ENCODE peak calls at places on chromosomes 5 and 9, in seven cellular contexts. R, Q, J, N, V, E and W are unnamed samples.

GRCh38 chr5:167248262-167248661 is 1043.2 kb upstream of the WWC1 start:
- DNase-seq in E (no peak), R (no peak), N (no peak), Q (no peak), V (no peak), J (no peak), W (no peak)

GRCh38 chr5:133371371-133372155 is 240.8 kb downstream of the FSTL4 start:
- DNase-seq in N (no peak), R (no peak), Q (no peak), J (no peak), V (no peak), E (no peak), W (peak)

GRCh38 chr5:27020965-27021364 is 17.4 kb downstream of the CDH9 start:
- DNase-seq in R (no peak), J (no peak), V (no peak), N (no peak), E (no peak), Q (no peak), W (no peak)

GRCh38 chr5:79546782-79547428 is 33.0 kb upstream of the HOMER1 start:
- DNase-seq in Q (no peak), V (no peak), E (no peak), R (no peak), N (no peak), J (no peak), W (no peak)

GRCh38 chr9:107246259-107247254 is 36.5 kb upstream of the RAD23B start:
- DNase-seq in N (no peak), V (no peak), Q (no peak), R (no peak), E (no peak), J (no peak), W (no peak)

GRCh38 chr5:65819215-65819904 is 97.4 kb downstream of the NLN start:
- DNase-seq in V (no peak), E (no peak), J (no peak), R (no peak), N (no peak), Q (no peak), W (no peak)

GRCh38 chr5:64330728-64331231 is 165.1 kb downstream of the RNF180 start:
- DNase-seq in E (no peak), V (peak), N (no peak), J (no peak), R (no peak), Q (no peak), W (no peak)

GRCh38 chr9:114181583-114182409 is 26.5 kb downstream of the COL27A1 start:
- DNase-seq in N (no peak), Q (no peak), J (peak), V (no peak), R (no peak), E (no peak), W (no peak)

GRCh38 chr5:149054416-149054815 is 8.4 kb downstream of the SH3TC2 start:
- DNase-seq in R (no peak), Q (peak), J (no peak), N (no peak), V (no peak), E (no peak), W (no peak)

GRCh38 chr9:26863074-26863473 is 29.5 kb downstream of the CAAP1 start:
- DNase-seq in E (no peak), N (no peak), J (no peak), V (no peak), R (no peak), Q (no peak), W (no peak)

GRCh38 chr9:2336055-2336454 is 285.5 kb upstream of the VLDLR start:
- DNase-seq in N (no peak), Q (no peak), V (no peak), E (no peak), J (no peak), R (no peak), W (peak)

GRCh38 chr5:105898183-105898582 is 1772.6 kb downstream of the EFNA5 start:
- DNase-seq in E (no peak), R (no peak), N (no peak), Q (no peak), V (no peak), J (no peak), W (no peak)

GRCh38 chr9:100379862-100380261 is 27.1 kb upstream of the TEX10 start:
- DNase-seq in Q (no peak), N (no peak), R (no peak), J (no peak), V (no peak), E (no peak), W (no peak)

GRCh38 chr5:71969464-71969863 is 137.8 kb upstream of the MAP1B start:
- DNase-seq in Q (no peak), R (no peak), J (no peak), E (no peak), V (no peak), N (no peak), W (no peak)

GRCh38 chr5:147474140-147474539 is 35.7 kb downstream of the DPYSL3 start:
- DNase-seq in V (no peak), E (no peak), R (no peak), J (no peak), Q (no peak), N (no peak), W (no peak)

DNA sequence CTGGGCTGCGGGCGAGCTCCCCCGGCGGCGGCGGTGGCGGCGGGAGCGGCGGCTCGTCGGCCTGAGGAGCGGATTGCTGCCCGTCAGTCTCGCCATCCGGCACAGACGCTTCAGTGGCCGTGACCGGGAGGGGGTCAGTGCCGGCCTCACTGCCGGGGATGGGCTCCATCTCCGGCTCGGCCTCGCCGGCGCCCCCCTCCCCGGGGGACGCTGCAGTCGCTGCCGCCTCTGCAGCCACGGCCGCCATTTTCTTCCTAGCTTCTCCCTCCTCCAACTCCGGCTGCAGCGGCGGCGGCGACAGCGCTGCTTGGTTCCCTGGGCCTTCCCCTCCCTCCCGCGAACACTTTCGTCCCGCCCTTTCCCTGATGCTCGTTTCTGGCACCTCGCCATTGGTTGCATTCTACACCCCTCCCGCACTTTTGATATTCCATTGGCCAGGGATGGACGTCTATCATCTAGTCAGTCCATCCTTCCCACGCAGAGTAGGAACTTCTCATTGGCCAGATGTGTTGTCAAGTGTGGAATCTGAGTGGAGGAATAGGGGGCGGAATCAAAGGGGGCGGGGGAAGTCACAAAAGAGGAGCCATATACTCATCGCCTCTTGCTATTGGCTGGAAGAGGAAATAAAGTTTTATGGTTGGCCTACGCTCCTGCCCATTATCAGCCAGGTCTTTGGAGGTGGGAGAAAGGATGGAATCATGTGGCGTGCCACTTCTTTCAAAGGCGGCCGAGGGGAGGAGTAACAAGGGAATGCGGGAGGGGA is at the start of gene PWWP2A:
- DNase-seq in J (peak), N (peak), Q (peak), V (peak), R (peak), E (peak), W (peak)
- TF ChIP-seq POLR2A in J (peak), N (peak), Q (peak), V (peak), R (peak), E (peak), W (peak)

GRCh38 chr9:33437235-33437634 is 10.2 kb downstream of the AQP3 start:
- DNase-seq in J (no peak), Q (no peak), V (no peak), E (no peak), R (no peak), N (no peak), W (no peak)
- H3K27ac ChIP-seq in J (no peak), Q (no peak), V (no peak), E (no peak), R (no peak), N (no peak), W (no peak)

GRCh38 chr5:151742870-151743294 is 15.5 kb downstream of the ATOX1 start:
- DNase-seq in Q (no peak), V (no peak), N (no peak), J (peak), E (peak), R (no peak), W (peak)
- TF ChIP-seq POLR2A in Q (no peak), V (no peak), N (no peak), J (no peak), E (no peak), R (no peak), W (no peak)

GRCh38 chr5:68562308-68562707 is 346.8 kb downstream of the PIK3R1 start:
- DNase-seq in J (peak), E (no peak), R (no peak), V (peak), N (no peak), Q (no peak), W (peak)

GRCh38 chr5:68565427-68565826 is 349.9 kb downstream of the PIK3R1 start:
- DNase-seq in J (no peak), V (no peak), E (no peak), Q (no peak), R (no peak), N (no peak), W (no peak)
- H3K27ac ChIP-seq in J (no peak), V (no peak), E (no peak), Q (no peak), R (no peak), N (no peak), W (no peak)

GRCh38 chr5:42950466-42951168 is 89.5 kb downstream of the ANXA2R start:
- DNase-seq in E (peak), Q (no peak), N (no peak), R (peak), J (peak), V (peak), W (peak)

GRCh38 chr5:42953061-42953460 is 87.1 kb downstream of the ANXA2R start:
- DNase-seq in E (no peak), R (no peak), V (no peak), Q (no peak), N (no peak), J (no peak), W (no peak)

GRCh38 chr5:42952575-42952974 is 87.5 kb downstream of the ANXA2R start:
- DNase-seq in V (no peak), E (no peak), Q (no peak), R (no peak), J (no peak), N (no peak), W (no peak)

GRCh38 chr5:42951169-42951846 is 88.8 kb downstream of the ANXA2R start:
- DNase-seq in R (no peak), V (peak), J (peak), E (no peak), N (no peak), Q (no peak), W (peak)

DNA sequence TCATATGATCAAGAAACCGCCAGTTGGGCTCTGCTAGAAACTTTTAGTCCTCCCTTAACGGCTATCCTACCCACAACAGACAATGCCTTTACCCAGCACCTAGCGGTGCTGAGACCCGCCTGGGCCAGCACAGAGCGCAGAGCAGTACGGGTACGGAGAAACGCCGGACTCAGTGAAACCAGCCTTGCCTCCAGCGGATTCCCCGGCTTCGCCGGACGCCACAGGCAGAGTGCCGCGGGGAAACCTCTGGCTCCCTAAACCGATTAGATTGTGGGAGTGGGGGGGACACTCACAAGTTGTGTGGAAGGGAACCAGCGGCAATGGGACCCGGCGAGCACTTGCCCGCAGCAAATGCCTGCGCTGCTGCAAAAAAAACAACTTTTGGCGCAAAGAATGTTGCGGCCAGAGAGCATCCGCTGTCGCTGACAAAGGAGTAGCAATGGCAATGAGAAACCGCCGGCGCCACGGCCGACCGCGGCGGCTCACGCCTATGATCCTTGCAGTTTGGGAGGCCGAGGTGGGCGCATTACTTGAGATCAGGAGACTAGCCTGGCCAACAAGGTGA is 88.2 kb downstream of the ANXA2R start:
- DNase-seq in E (no peak), V (no peak), R (no peak), Q (no peak), J (peak), N (no peak), W (peak)
- TF ChIP-seq POLR2A in E (no peak), V (no peak), R (no peak), Q (no peak), J (no peak), N (no peak), W (no peak)

GRCh38 chr5:40441733-40442132 is 238.0 kb upstream of the PTGER4 start:
- DNase-seq in Q (no peak), R (no peak), N (no peak), V (no peak), E (no peak), J (no peak), W (no peak)
- H3K27ac ChIP-seq in Q (no peak), R (no peak), N (no peak), V (no peak), E (no peak), J (no peak), W (no peak)

GRCh38 chr5:57549546-57549945 is 66.9 kb upstream of the ACTBL2 start:
- DNase-seq in J (no peak), V (no peak), E (no peak), Q (no peak), R (no peak), N (no peak), W (no peak)

GRCh38 chr5:57551251-57551650 is 68.6 kb upstream of the ACTBL2 start:
- DNase-seq in E (no peak), R (no peak), Q (no peak), N (no peak), V (no peak), J (no peak), W (no peak)

GRCh38 chr5:57551974-57552537 is 69.4 kb upstream of the ACTBL2 start:
- DNase-seq in J (no peak), Q (no peak), R (no peak), N (no peak), E (no peak), V (no peak), W (no peak)

GRCh38 chr5:57550132-57550531 is 67.5 kb upstream of the ACTBL2 start:
- DNase-seq in N (no peak), V (no peak), E (no peak), J (no peak), R (no peak), Q (no peak), W (no peak)
- TF ChIP-seq POLR2A in N (no peak), V (no peak), E (no peak), J (no peak), R (no peak), Q (no peak), W (no peak)

GRCh38 chr9:116928884-116929283 is 241.8 kb downstream of the TRIM32 start:
- DNase-seq in E (no peak), Q (no peak), V (no peak), N (peak), R (no peak), J (no peak), W (no peak)

GRCh38 chr9:116924462-116925110 is 237.5 kb downstream of the TRIM32 start:
- DNase-seq in J (no peak), Q (no peak), N (no peak), E (no peak), R (no peak), V (no peak), W (no peak)

GRCh38 chr9:116933251-116933650 is 246.1 kb downstream of the TRIM32 start:
- DNase-seq in Q (no peak), V (no peak), E (no peak), R (no peak), J (no peak), N (no peak), W (no peak)

DNA sequence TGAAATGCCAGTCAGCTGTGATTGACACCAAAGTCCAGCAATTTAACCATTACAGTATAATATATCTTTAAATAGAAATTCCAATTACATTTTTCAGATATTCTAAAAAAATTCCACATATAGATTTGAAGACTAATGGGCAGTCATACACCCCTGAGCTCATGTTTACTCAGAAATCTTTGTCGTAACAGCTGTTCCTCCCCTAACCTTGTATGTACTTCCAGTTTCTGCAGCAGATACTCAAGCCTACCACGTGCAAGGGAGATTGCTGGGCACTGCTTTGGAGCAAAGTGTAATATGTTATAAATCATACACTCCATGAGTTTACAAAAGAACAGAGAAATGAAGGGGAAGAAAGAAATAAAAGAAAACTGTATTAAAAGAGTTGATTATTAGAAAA is 241.2 kb downstream of the TRIM32 start:
- DNase-seq in R (no peak), J (no peak), Q (no peak), N (no peak), V (no peak), E (no peak), W (no peak)
- H3K27ac ChIP-seq in R (no peak), J (no peak), Q (no peak), N (peak), V (no peak), E (no peak), W (no peak)

DNA sequence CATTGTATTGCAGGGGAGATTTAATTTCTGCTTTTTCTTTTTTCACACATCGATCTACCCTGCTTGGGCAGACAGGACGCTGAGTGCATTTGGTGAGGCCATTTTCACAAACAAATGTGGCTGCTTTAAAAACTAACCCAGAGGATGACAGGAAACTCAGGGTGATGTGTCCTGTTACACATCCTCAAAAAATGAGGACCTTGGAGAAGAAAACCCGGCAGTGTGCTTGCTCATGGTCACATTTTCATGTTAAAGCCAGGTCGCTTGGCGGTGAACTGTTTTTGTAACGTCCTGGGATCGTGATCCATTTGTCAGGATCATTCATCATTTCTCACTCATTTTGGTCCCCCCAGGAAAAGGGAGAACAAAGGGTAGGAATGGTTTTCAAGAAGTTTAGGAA is 478.3 kb upstream of the ADAMTS16 start:
- DNase-seq in Q (peak), R (no peak), J (no peak), V (no peak), N (no peak), E (no peak), W (no peak)
- TF ChIP-seq POLR2A in Q (no peak), R (no peak), J (no peak), V (no peak), N (no peak), E (no peak), W (no peak)